ENCODE peak calls at places on chromosome 1, in nine cellular contexts. T is IMR-90, P is mesothelial cell of epicardium, O is A549, G is left ventricle myocardium inferior, Z is transverse colon, A is fibroblast of villous mesenchyme, E is right lobe of liver, H is GM06990. N is an unnamed sample.

GRCh38 chr1:26832249-26832960 is 5.9 kb downstream of the ZDHHC18 start:
- DNase-seq in Z (no peak), P (no peak), A (no peak), G (no peak), E (no peak), O (no peak), H (no peak), T (no peak), N (no peak)

GRCh38 chr1:81432654-81433109 is 368.1 kb upstream of the ADGRL2 start:
- DNase-seq in A (no peak), O (no peak), E (no peak), Z (no peak), G (peak), H (no peak), T (no peak), P (no peak), N (no peak)

GRCh38 chr1:203625623-203626189 is 926 bp upstream of the ATP2B4 start:
- DNase-seq in A (peak), E (no peak), O (no peak), Z (peak), G (no peak), T (no peak), P (no peak), H (peak), N (peak)

GRCh38 chr1:183279835-183280234 is 93.8 kb downstream of the LAMC2 start:
- DNase-seq in Z (peak), E (peak), O (no peak), T (peak), A (peak), P (no peak), H (no peak), G (peak), N (no peak)

GRCh38 chr1:218443255-218443654 is 98.1 kb downstream of the TGFB2 start:
- DNase-seq in T (no peak), A (no peak), H (no peak), P (no peak), O (no peak), G (no peak), Z (no peak), E (no peak), N (no peak)

GRCh38 chr1:220137006-220137794 is 43.3 kb downstream of the IARS2 start:
- DNase-seq in A (no peak), Z (no peak), H (no peak), E (no peak), G (no peak), T (no peak), O (no peak), P (no peak), N (no peak)

GRCh38 chr1:9066945-9067807 is 2.3 kb downstream of the SLC2A5 start:
- DNase-seq in P (no peak), O (no peak), E (no peak), Z (peak), A (peak), H (no peak), G (peak), T (peak), N (no peak)

GRCh38 chr1:12543747-12544146 is 74.3 kb downstream of the DHRS3 start:
- DNase-seq in O (no peak), T (no peak), P (no peak), G (no peak), Z (no peak), E (no peak), A (no peak), H (no peak), N (no peak)

GRCh38 chr1:229420224-229420623 is 13.7 kb downstream of the ACTA1 start:
- DNase-seq in H (no peak), E (no peak), Z (no peak), T (no peak), O (no peak), P (no peak), G (no peak), A (no peak), N (no peak)

GRCh38 chr1:112533029-112533428 is 24.3 kb downstream of the WNT2B start:
- DNase-seq in O (no peak), P (no peak), Z (no peak), H (no peak), E (no peak), G (no peak), T (peak), A (no peak), N (no peak)

GRCh38 chr1:19165501-19165900 is 44.6 kb downstream of the UBR4 start:
- DNase-seq in A (peak), T (no peak), O (no peak), Z (peak), E (no peak), G (no peak), P (no peak), H (no peak), N (no peak)

GRCh38 chr1:152015766-152016165 is 21.0 kb downstream of the S100A11 start:
- DNase-seq in O (no peak), G (no peak), H (no peak), P (no peak), T (no peak), Z (no peak), A (no peak), E (no peak), N (no peak)

GRCh38 chr1:91507330-91507729 is 6.7 kb downstream of the CDC7 start:
- DNase-seq in E (no peak), H (no peak), P (no peak), A (no peak), Z (no peak), T (no peak), O (no peak), G (no peak), N (no peak)

GRCh38 chr1:79040424-79041089 is 34.0 kb upstream of the ADGRL4 start:
- DNase-seq in E (no peak), T (peak), G (no peak), O (no peak), Z (no peak), A (no peak), P (no peak), H (peak), N (peak)

GRCh38 chr1:167304165-167304564 is 83.5 kb downstream of the POU2F1 start:
- DNase-seq in E (no peak), G (no peak), Z (no peak), A (no peak), P (no peak), O (no peak), H (no peak), T (no peak), N (no peak)

GRCh38 chr1:154810571-154810970 is 59.5 kb downstream of the KCNN3 start:
- DNase-seq in H (no peak), G (no peak), O (no peak), Z (no peak), P (no peak), E (no peak), T (no peak), A (no peak), N (peak)

GRCh38 chr1:31828926-31829690 is 13.3 kb upstream of the SPOCD1 start:
- DNase-seq in G (no peak), P (no peak), Z (no peak), O (no peak), A (no peak), E (no peak), H (no peak), T (no peak), N (no peak)

GRCh38 chr1:11291049-11291448 is 18.1 kb downstream of the UBIAD1 start:
- DNase-seq in G (no peak), O (no peak), Z (no peak), H (no peak), E (no peak), A (no peak), P (no peak), T (no peak), N (no peak)

DNA sequence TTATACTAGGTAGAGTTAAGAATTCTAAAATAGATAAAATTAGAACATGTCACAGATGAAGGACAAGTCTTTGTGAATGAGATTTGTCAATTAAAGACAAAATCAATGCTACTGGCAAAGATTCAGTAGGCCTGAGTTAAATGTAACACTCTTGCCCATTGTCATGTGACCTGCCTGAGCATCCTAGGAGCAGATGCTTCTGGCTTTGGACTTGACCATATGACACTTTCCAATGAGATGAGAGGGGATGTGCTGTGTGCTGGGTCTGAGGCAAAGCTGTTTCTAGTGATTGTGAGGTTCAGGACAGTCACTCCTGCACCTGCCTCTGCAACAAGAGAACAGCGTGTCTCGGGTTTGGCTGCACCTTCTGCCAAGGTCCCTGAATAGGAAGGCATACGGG is 144.9 kb downstream of the HIVEP3 start:
- DNase-seq in Z (no peak), O (no peak), G (no peak), P (no peak), T (no peak), H (no peak), A (no peak), E (no peak), N (no peak)
- TF ChIP-seq CTCF in Z (no peak), O (no peak), G (no peak), P (no peak), T (no peak), H (no peak), A (no peak), E (no peak), N (no peak)

GRCh38 chr1:7769673-7770412 is 1.3 kb upstream of the VAMP3 start:
- DNase-seq in T (no peak), E (no peak), P (no peak), G (no peak), O (no peak), A (no peak), H (no peak), Z (no peak), N (no peak)

GRCh38 chr1:7770939-7771672 is at the start of gene VAMP3:
- DNase-seq in T (peak), G (peak), E (peak), Z (peak), H (peak), A (peak), P (peak), O (peak), N (peak)

GRCh38 chr1:7771673-7772299 is 690 bp downstream of the VAMP3 start:
- DNase-seq in Z (no peak), E (no peak), O (no peak), P (no peak), A (peak), H (no peak), T (no peak), G (no peak), N (no peak)

GRCh38 chr1:7768583-7768982 is 2.5 kb upstream of the VAMP3 start:
- DNase-seq in O (peak), G (no peak), T (no peak), H (no peak), Z (no peak), E (no peak), P (no peak), A (no peak), N (no peak)

DNA sequence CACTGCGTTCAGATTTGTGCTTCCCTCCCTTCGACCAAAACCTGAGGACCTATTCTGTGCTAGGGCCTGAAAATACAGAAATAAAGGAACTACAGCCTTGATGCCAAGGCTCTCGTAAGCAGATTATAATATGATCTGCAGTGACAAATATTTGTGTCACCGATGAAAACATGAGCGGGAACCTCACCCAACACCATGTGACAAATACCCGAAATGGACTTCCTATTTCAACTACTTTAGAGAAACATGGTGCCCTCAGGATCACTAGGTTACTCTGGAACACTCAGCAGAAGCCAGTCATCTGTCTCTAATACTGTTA is 517 bp upstream of the VAMP3 start:
- DNase-seq in Z (no peak), H (no peak), P (no peak), E (no peak), A (no peak), G (no peak), T (no peak), O (peak), N (no peak)
- TF ChIP-seq CTCF in Z (no peak), H (no peak), P (no peak), E (no peak), A (no peak), G (no peak), T (no peak), O (no peak), N (no peak)

GRCh38 chr1:147492207-147492606 is 49.1 kb upstream of the BCL9 start:
- DNase-seq in O (no peak), H (no peak), G (no peak), Z (no peak), T (no peak), A (no peak), P (no peak), E (no peak), N (no peak)
- TF ChIP-seq CTCF in O (no peak), H (no peak), G (no peak), Z (no peak), T (no peak), A (no peak), P (no peak), E (peak), N (no peak)

DNA sequence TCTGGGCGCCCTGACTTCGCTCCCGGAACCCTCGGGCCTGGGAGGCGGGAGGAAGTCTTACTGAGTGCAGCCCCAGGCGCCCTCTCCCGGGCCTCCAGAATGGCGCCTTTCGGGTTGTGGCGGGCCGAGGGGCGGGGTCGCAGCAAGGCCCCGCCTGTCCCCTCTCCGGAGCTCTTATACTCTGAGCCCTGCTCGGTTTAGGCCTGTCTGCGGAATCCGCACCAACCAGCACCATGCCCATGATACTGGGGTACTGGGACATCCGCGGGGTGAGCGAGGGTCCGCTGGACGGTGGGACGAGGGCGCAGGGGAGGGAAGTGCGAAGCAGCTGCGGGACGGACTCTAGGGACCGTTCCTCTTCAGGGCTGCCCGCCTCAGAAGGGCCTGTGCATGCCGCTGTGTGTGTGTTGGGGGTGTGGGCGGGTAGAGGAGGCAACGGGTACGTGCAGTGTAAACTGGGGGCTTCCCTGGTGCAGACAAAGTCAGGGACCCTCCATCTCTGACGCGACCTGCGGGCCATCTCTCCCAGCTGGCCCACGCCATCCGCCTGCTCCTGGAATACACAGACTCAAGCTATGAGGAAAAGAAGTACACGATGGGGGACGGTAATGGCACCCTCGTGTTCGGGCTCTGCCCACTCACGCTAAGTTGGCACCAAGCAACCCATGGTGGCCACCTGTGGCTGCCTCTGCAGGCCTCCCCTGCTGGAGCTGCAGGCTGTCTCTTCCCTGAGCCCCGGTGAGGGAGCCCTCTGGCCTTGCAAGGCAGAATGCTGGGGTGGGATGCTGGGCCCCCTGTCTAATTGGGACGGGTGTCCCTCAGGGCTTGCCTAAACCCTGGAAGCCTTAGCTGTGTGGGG is at the start of gene GSTM1:
- DNase-seq in T (no peak), A (peak), H (no peak), G (no peak), O (no peak), P (peak), E (no peak), Z (peak), N (no peak)
- TF ChIP-seq CTCF in T (no peak), A (peak), H (no peak), G (no peak), O (no peak), P (no peak), E (no peak), Z (no peak), N (no peak)

GRCh38 chr1:30329802-30330557 is 393.4 kb downstream of the MATN1 start:
- DNase-seq in O (no peak), T (no peak), E (peak), G (no peak), P (no peak), Z (no peak), A (no peak), H (no peak), N (no peak)
- TF ChIP-seq CTCF in O (no peak), T (no peak), E (no peak), G (no peak), P (no peak), Z (no peak), A (no peak), H (no peak), N (no peak)

N was measured in GM13977.